ENCODE peak calls at places on chromosomes 1 and 21, in ten cellular contexts. X is keratinocyte; Y is GM13976; E is iPS-NIHi11; C is CD4-positive, CD25-positive, alpha-beta regulatory T cell; P is activated CD4-positive, alpha-beta T cell treated with anti-CD3 and anti-CD28 coated beads for 36 hours; R is NCI-H345; J is AG04450; I is stimulated activated CD4-positive, alpha-beta T cell treated with anti-CD3 and anti-CD28 coated beads, Interleukin-12 subunit alpha, Interleukin-12 subunit beta, amount 100 ng/mL, for 4 hours; B is NCI-H510A treated with DMSO at 0.1 percent for 48 hours. L is an unnamed sample.

GRCh38 chr21:25384782-25385181 is 222.5 kb downstream of the MRPL39 start:
- DNase-seq in X (no peak), Y (no peak), E (no peak), C (no peak), P (no peak), R (no peak), J (no peak), I (no peak), B (no peak), L (no peak)

GRCh38 chr1:19483261-19483660 is 2.1 kb downstream of the CAPZB start:
- DNase-seq in X (no peak), Y (peak; percentile 45), E (no peak), C (no peak), P (peak; percentile 69), R (no peak), J (no peak), I (no peak), B (no peak), L (no peak)

GRCh38 chr1:178684111-178684510 is 40.9 kb upstream of the RALGPS2 start:
- DNase-seq in X (no peak), Y (no peak), E (no peak), C (no peak), P (no peak), R (no peak), J (no peak), I (no peak), B (no peak), L (no peak)

GRCh38 chr1:75632350-75632949 is 21.5 kb upstream of the SLC44A5 start:
- DNase-seq in X (no peak), Y (peak; percentile 17), E (peak; percentile 56), C (no peak), P (no peak), R (peak; percentile 51), J (no peak), I (no peak), B (peak; percentile 68), L (no peak)

GRCh38 chr1:204499511-204500468 is 5.2 kb upstream of the PIK3C2B start:
- DNase-seq in X (no peak), Y (no peak), E (no peak), C (no peak), P (no peak), R (no peak), J (no peak), I (no peak), B (no peak), L (no peak)

GRCh38 chr21:46227811-46228344 is 696 bp downstream of the LSS start:
- DNase-seq in X (no peak), Y (peak; percentile 22), E (no peak), C (no peak), P (no peak), R (no peak), J (no peak), I (no peak), B (no peak), L (no peak)

GRCh38 chr1:209674957-209675566 is at the start of gene G0S2:
- DNase-seq in X (no peak), Y (no peak), E (peak; percentile 62), C (no peak), P (peak; percentile 70), R (peak; percentile 43), J (no peak), I (peak; percentile 43), B (peak; percentile 65), L (no peak)

GRCh38 chr1:18886003-18886335 is 16.4 kb downstream of the ALDH4A1 start:
- DNase-seq in X (no peak), Y (no peak), E (no peak), C (no peak), P (no peak), R (no peak), J (no peak), I (no peak), B (no peak), L (no peak)

GRCh38 chr1:155049651-155050559 is 1.2 kb upstream of the ADAM15 start:
- DNase-seq in X (no peak), Y (no peak), E (no peak), C (no peak), P (no peak), R (no peak), J (no peak), I (no peak), B (peak; percentile 34), L (no peak)

GRCh38 chr1:91511386-91511785 is 10.7 kb downstream of the CDC7 start:
- DNase-seq in X (peak; percentile 2), Y (no peak), E (no peak), C (peak; percentile 36), P (no peak), R (peak; percentile 24), J (no peak), I (no peak), B (peak; percentile 62), L (no peak)

GRCh38 chr1:155122308-155122707 is 5.4 kb upstream of the EFNA1 start:
- DNase-seq in X (no peak), Y (no peak), E (no peak), C (no peak), P (no peak), R (no peak), J (no peak), I (no peak), B (no peak), L (no peak)

GRCh38 chr1:103145449-103145848 is 37.1 kb upstream of the COL11A1 start:
- DNase-seq in X (no peak), Y (no peak), E (no peak), C (no peak), P (no peak), R (no peak), J (no peak), I (no peak), B (no peak), L (no peak)

GRCh38 chr1:99956755-99957154 is 13.0 kb upstream of the SLC35A3 start:
- DNase-seq in X (no peak), Y (no peak), E (no peak), C (no peak), P (no peak), R (no peak), J (no peak), I (no peak), B (no peak), L (no peak)

GRCh38 chr1:68231627-68232303 is 558 bp downstream of the WLS start:
- DNase-seq in X (no peak), Y (peak; percentile 32), E (peak; percentile 44), C (no peak), P (no peak), R (peak; percentile 8), J (peak; percentile 39), I (no peak), B (peak; percentile 86), L (no peak)

GRCh38 chr1:210483821-210484220 is 155.1 kb downstream of the HHAT start:
- DNase-seq in X (no peak), Y (no peak), E (no peak), C (no peak), P (no peak), R (no peak), J (no peak), I (no peak), B (no peak), L (no peak)

GRCh38 chr1:85321237-85321964 is 45.0 kb upstream of the BCL10 start:
- DNase-seq in X (no peak), Y (no peak), E (no peak), C (no peak), P (peak; percentile 66), R (no peak), J (no peak), I (no peak), B (no peak), L (no peak)

GRCh38 chr21:36150192-36150711 is 6.4 kb upstream of the DOP1B start:
- DNase-seq in X (no peak), Y (peak; percentile 49), E (no peak), C (no peak), P (no peak), R (no peak), J (no peak), I (no peak), B (no peak), L (no peak)

GRCh38 chr21:38948981-38949380 is 143.3 kb downstream of the ETS2 start:
- DNase-seq in X (no peak), Y (no peak), E (no peak), C (no peak), P (no peak), R (no peak), J (no peak), I (no peak), B (no peak), L (no peak)

GRCh38 chr1:55233149-55233777 is 18.1 kb upstream of the USP24 start:
- DNase-seq in X (no peak), Y (no peak), E (no peak), C (no peak), P (no peak), R (no peak), J (no peak), I (no peak), B (no peak), L (no peak)

GRCh38 chr1:74652711-74653131 is 20.9 kb downstream of the ERICH3 start:
- DNase-seq in X (no peak), Y (peak; percentile 14), E (no peak), C (no peak), P (no peak), R (no peak), J (peak; percentile 48), I (no peak), B (peak; percentile 68), L (no peak)

GRCh38 chr1:201535046-201535777 is 3.7 kb upstream of the NAV1 start:
- DNase-seq in X (no peak), Y (no peak), E (no peak), C (no peak), P (no peak), R (no peak), J (no peak), I (no peak), B (peak; percentile 13), L (no peak)

GRCh38 chr1:39951951-39952350 is 3.0 kb upstream of the MFSD2A start:
- DNase-seq in X (no peak), Y (no peak), E (no peak), C (no peak), P (no peak), R (no peak), J (no peak), I (no peak), B (no peak), L (no peak)

GRCh38 chr1:53135735-53136114 is 6.7 kb downstream of the SLC1A7 start:
- DNase-seq in X (no peak), Y (no peak), E (no peak), C (no peak), P (no peak), R (no peak), J (peak; percentile 72), I (no peak), B (no peak), L (no peak)

GRCh38 chr1:21324368-21325137 is 34.3 kb upstream of the ECE1 start:
- DNase-seq in X (no peak), Y (peak; percentile 81), E (no peak), C (peak; percentile 32), P (peak; percentile 90), R (no peak), J (no peak), I (peak; percentile 69), B (peak; percentile 75), L (no peak)

GRCh38 chr1:34885405-34886247 is 26.1 kb upstream of the SMIM12 start:
- DNase-seq in X (no peak), Y (peak; percentile 65), E (peak; percentile 85), C (no peak), P (peak; percentile 80), R (no peak), J (no peak), I (peak; percentile 63), B (no peak), L (no peak)

GRCh38 chr1:239456788-239457187 is 70.4 kb downstream of the CHRM3 start:
- DNase-seq in X (no peak), Y (no peak), E (no peak), C (no peak), P (no peak), R (no peak), J (no peak), I (no peak), B (no peak), L (no peak)

GRCh38 chr1:116330846-116331245 is 42.2 kb upstream of the ATP1A1 start:
- DNase-seq in X (no peak), Y (no peak), E (no peak), C (no peak), P (no peak), R (no peak), J (no peak), I (no peak), B (no peak), L (no peak)